ENCODE peak calls at places on chromosome 1, in eight cellular contexts. S, B, U, P, F, A, C and I are unnamed samples.

GRCh38 chr1:101008229-101008628 is 17.4 kb downstream of the DPH5 start:
- DNase-seq in S (no peak), F (no peak), P (no peak), U (no peak), B (peak), A (no peak), C (no peak), I (no peak)

GRCh38 chr1:35112668-35113067 is 33.5 kb downstream of the ZMYM1 start:
- DNase-seq in A (no peak), P (peak), B (peak), S (no peak), C (no peak), U (no peak), F (no peak), I (no peak)

GRCh38 chr1:161952603-161953172 is 71.0 kb downstream of the OLFML2B start:
- DNase-seq in C (no peak), P (no peak), A (no peak), U (no peak), S (no peak), B (no peak), F (no peak), I (no peak)

GRCh38 chr1:173545688-173546087 is 57.2 kb downstream of the SLC9C2 start:
- DNase-seq in S (no peak), A (no peak), P (no peak), C (no peak), B (no peak), U (no peak), F (no peak), I (no peak)

GRCh38 chr1:1606232-1606631 is 6.3 kb upstream of the FNDC10 start:
- DNase-seq in U (no peak), B (no peak), S (no peak), C (no peak), P (no peak), A (no peak), F (no peak), I (no peak)

GRCh38 chr1:235999259-235999925 is 65.5 kb downstream of the NID1 start:
- DNase-seq in A (peak), B (peak), C (peak), S (peak), F (no peak), P (peak), U (peak), I (peak)

GRCh38 chr1:169929210-169929526 is 35.5 kb upstream of the SCYL3 start:
- DNase-seq in S (no peak), U (no peak), C (no peak), F (no peak), B (no peak), P (no peak), A (no peak), I (no peak)

GRCh38 chr1:201184734-201185453 is 5.7 kb upstream of the IGFN1 start:
- DNase-seq in U (no peak), F (no peak), C (peak), S (peak), A (no peak), P (peak), B (peak), I (no peak)